ENCODE peak calls at places on chromosome 2, in five cellular contexts. I is GM23338, X is K562, G is GM12878, Z is HepG2. E is an unnamed sample.
A peak's percentile ranks its signal among the peaks of the same experiment; 100 is the strongest.

GRCh38 chr2:105731511-105731910 is 13.2 kb upstream of the NCK2 start:
- DNase-seq in I (no peak), X (no peak), G (no peak), Z (no peak), E (no peak)

GRCh38 chr2:101306410-101306809 is 2.1 kb downstream of the RNF149 start:
- DNase-seq in Z (no peak), I (no peak), G (no peak), X (peak; percentile 19), E (no peak)

GRCh38 chr2:25618676-25619075 is 54.7 kb downstream of the DTNB start:
- DNase-seq in G (no peak), Z (peak; percentile 84), X (no peak), I (no peak), E (no peak)

GRCh38 chr2:200448460-200448859 is 61.4 kb downstream of the KCTD18 start:
- DNase-seq in Z (no peak), X (no peak), I (no peak), G (no peak), E (no peak)

GRCh38 chr2:46003912-46004473 is 293.2 kb upstream of the EPAS1 start:
- DNase-seq in X (no peak), Z (no peak), G (no peak), I (no peak), E (no peak)

GRCh38 chr2:200432296-200432695 is 77.6 kb downstream of the KCTD18 start:
- DNase-seq in G (no peak), Z (no peak), I (no peak), X (no peak), E (no peak)

GRCh38 chr2:105437708-105438103 is 38.9 kb upstream of the FHL2 start:
- DNase-seq in X (no peak), G (no peak), Z (no peak), I (no peak), E (no peak)

GRCh38 chr2:74498500-74499268 is 719 bp downstream of the LBX2 start:
- DNase-seq in Z (no peak), G (no peak), I (peak; percentile 88), X (no peak), E (peak; percentile 63)

GRCh38 chr2:222900354-222900753 is 39.5 kb downstream of the ACSL3 start:
- DNase-seq in G (no peak), I (no peak), Z (no peak), X (no peak), E (no peak)

GRCh38 chr2:142290931-142291330 is 160.1 kb upstream of the LRP1B start:
- DNase-seq in Z (no peak), G (no peak), I (no peak), X (no peak), E (no peak)

GRCh38 chr2:81647715-81648114 is 1343.2 kb upstream of the LRRTM1 start:
- DNase-seq in Z (no peak), I (peak; percentile 52), G (no peak), X (no peak), E (no peak)

GRCh38 chr2:72942881-72943418 is 25.6 kb downstream of the EMX1 start:
- DNase-seq in I (no peak), G (no peak), X (no peak), Z (no peak), E (no peak)

GRCh38 chr2:44005831-44006230 is 10.0 kb upstream of the LRPPRC start:
- DNase-seq in G (no peak), Z (no peak), I (no peak), X (no peak), E (no peak)

GRCh38 chr2:54271843-54272600 is 16.0 kb upstream of the TSPYL6 start:
- DNase-seq in G (no peak), X (no peak), Z (no peak), I (no peak), E (no peak)

GRCh38 chr2:233353101-233353768 is 1.1 kb upstream of the DGKD start:
- DNase-seq in Z (no peak), G (no peak), I (no peak), X (no peak), E (no peak)

GRCh38 chr2:38933653-38934052 is 44.0 kb downstream of the ARHGEF33 start:
- DNase-seq in G (no peak), X (no peak), I (no peak), Z (no peak), E (no peak)
- TF ChIP-seq CREB1 in G (no peak), X (no peak), I (no peak), Z (no peak), E (no peak)

GRCh38 chr2:56952871-56953270 is 769.1 kb downstream of the CCDC85A start:
- DNase-seq in X (no peak), Z (no peak), I (no peak), G (no peak), E (no peak)
- TF ChIP-seq CREB1 in X (no peak), Z (no peak), I (no peak), G (no peak), E (no peak)

GRCh38 chr2:152407204-152407721 is 72.3 kb downstream of the FMNL2 start:
- DNase-seq in G (peak; percentile 55), I (peak; percentile 77), Z (no peak), X (peak; percentile 16), E (peak; percentile 64)
- TF ChIP-seq CREB1 in G (no peak), I (no peak), Z (no peak), X (no peak), E (no peak)

DNA sequence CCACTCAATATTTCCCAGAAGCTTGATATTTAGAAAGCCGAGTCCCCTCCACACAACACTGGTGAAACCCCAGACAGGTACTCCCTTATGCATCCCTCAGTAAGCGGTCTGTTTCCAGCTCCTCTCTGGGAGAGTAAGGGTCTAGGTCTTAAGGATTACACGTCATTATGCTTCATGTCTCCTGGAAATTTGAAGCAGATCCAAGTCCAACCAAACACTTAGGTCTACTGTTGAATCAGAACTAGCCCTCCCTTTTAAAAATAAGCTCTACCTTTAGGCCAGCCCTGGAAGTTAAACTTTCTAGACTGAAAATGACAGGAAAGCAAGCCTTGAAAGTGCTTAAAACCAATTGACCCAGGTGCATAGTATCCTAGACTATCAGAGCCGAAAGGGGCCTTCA is 1.5 kb upstream of the OST4 start:
- DNase-seq in X (no peak), G (no peak), Z (no peak), I (no peak), E (no peak)
- TF ChIP-seq CREB1 in X (no peak), G (no peak), Z (no peak), I (no peak), E (no peak)

GRCh38 chr2:211085056-211085680 is 528.8 kb downstream of the CPS1 start:
- DNase-seq in G (no peak), I (peak; percentile 77), X (peak; percentile 3), Z (peak; percentile 49), E (no peak)

GRCh38 chr2:211089127-211089526 is 532.7 kb downstream of the CPS1 start:
- DNase-seq in G (no peak), Z (no peak), I (no peak), X (no peak), E (no peak)

GRCh38 chr2:211086049-211086448 is 529.6 kb downstream of the CPS1 start:
- DNase-seq in X (no peak), Z (no peak), G (no peak), I (peak; percentile 23), E (no peak)
- TF ChIP-seq CREB1 in X (no peak), Z (no peak), G (no peak), I (no peak), E (no peak)

DNA sequence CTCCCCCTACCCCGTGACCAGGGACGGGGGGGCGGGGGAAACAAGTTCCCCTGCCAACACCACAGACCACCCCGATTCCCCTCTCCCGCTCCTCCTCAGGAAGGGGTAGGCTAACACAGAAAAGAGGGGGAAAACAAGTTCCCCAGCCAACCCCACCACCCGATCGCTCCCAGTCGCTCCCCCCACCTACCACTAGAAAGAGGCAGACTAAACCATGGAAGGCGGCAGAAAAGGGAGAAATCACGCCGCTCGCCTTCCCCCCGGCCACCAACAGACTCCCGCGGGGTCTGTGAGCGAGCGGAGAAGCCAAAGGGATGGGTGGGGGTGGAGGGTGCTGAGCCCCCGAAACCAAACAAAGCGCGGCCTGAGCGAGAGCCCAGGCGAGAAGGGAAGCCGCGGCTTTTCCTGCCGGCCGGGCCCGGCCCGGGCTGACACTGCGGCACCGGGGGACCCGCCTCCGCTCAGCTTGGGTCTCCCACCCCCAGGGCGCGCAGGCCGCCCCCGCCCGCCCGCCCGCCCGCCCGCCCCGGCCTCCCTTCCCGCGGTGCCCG is 1.3 kb downstream of the FBXO11 start:
- DNase-seq in Z (peak; percentile 19), X (peak; percentile 22), I (peak; percentile 56), G (no peak), E (peak; percentile 35)
- TF ChIP-seq CREB1 in Z (no peak), X (no peak), I (no peak), G (no peak), E (no peak)

GRCh38 chr2:96204836-96205235 is 3.8 kb downstream of the STARD7 start:
- DNase-seq in I (no peak), Z (no peak), X (no peak), G (no peak), E (no peak)

GRCh38 chr2:96205888-96206287 is 2.7 kb downstream of the STARD7 start:
- DNase-seq in G (no peak), Z (no peak), I (no peak), X (peak; percentile 16), E (no peak)

GRCh38 chr2:96207073-96207777 is 1.4 kb downstream of the STARD7 start:
- DNase-seq in G (no peak), X (no peak), Z (no peak), I (no peak), E (no peak)

GRCh38 chr2:96203130-96204028 is 5.2 kb downstream of the STARD7 start:
- DNase-seq in X (no peak), I (no peak), G (no peak), Z (no peak), E (no peak)

GRCh38 chr2:96205238-96205637 is 3.4 kb downstream of the STARD7 start:
- DNase-seq in X (no peak), I (no peak), Z (no peak), G (no peak), E (no peak)
- TF ChIP-seq CREB1 in X (no peak), I (no peak), Z (no peak), G (no peak), E (no peak)

GRCh38 chr2:168790226-168790902 is 12.1 kb upstream of the NOSTRIN start:
- DNase-seq in X (no peak), Z (no peak), G (no peak), I (no peak), E (no peak)
- TF ChIP-seq CREB1 in X (no peak), Z (no peak), G (no peak), I (no peak), E (no peak)

DNA sequence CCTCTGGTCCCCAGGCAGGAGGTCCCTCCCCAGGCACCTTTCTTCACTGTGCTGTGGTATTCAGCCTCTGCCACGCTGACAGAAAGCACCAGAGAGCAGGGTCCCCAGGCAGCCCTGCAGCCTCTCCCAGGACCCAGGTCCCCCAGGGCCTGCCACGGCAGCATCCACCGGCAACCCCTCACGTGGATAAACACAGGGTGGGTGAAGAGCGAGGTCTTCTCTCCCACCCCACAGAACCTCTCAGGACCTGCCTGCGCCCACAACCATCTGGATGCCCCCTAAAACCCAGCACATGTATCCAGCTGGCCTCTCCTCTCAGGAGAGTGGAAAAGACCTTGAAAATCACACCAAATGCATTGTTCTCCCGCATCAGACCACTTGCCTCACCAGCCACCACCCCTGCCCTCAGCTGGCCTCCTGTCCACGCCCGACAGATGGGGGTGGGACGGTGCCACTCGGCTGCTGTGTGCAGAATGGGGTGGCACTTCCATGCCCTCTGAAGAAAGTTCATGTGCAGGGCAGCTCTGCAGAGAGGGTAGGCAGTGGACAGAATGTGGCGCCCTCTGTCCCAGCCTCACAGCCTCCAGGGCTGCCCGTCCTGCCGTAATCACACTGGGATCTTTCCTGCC is 4.0 kb upstream of the CROCC2 start:
- DNase-seq in X (no peak), G (no peak), Z (no peak), I (no peak), E (no peak)
- TF ChIP-seq CREB1 in X (no peak), G (no peak), Z (no peak), I (no peak), E (no peak)

E was measured in WTC11.